ENCODE peak calls at places on chromosomes 1 and 21, in five cellular contexts. J is upper lobe of left lung, K is sigmoid colon, F is ovary, I is suprapubic skin. W is an unnamed sample. For H3K4me1, the result is how much of the 10 kb centered on the place peaks cover.

GRCh38 chr1:186374313-186375151 is 521 bp downstream of the TPR start:
- DNase-seq in J (no peak), K (no peak), F (no peak), I (no peak), W (no peak)

GRCh38 chr1:234825498-234826176 is 215.7 kb upstream of the IRF2BP2 start:
- DNase-seq in J (no peak), K (no peak), F (no peak), I (no peak), W (no peak)

GRCh38 chr1:162631546-162632233 is 574 bp upstream of the DDR2 start:
- DNase-seq in J (no peak), K (peak), F (peak), I (no peak), W (peak)

GRCh38 chr1:9235123-9235513 is 544 bp downstream of the H6PD start:
- DNase-seq in J (no peak), K (no peak), F (no peak), I (no peak), W (no peak)

GRCh38 chr1:149848340-149848771 is 51.0 kb upstream of the BOLA1 start:
- DNase-seq in J (no peak), K (no peak), F (no peak), I (no peak), W (no peak)

GRCh38 chr21:37496972-37497371 is 130.4 kb downstream of the DYRK1A start:
- DNase-seq in J (no peak), K (no peak), F (no peak), I (no peak), W (no peak)

GRCh38 chr1:11143401-11143800 is 43.7 kb upstream of the EXOSC10 start:
- DNase-seq in J (no peak), K (no peak), F (no peak), I (peak), W (no peak)

GRCh38 chr1:19432943-19433609 is 52.3 kb downstream of the CAPZB start:
- DNase-seq in J (no peak), K (peak), F (no peak), I (no peak), W (no peak)

GRCh38 chr1:2466834-2467554 is 9.1 kb upstream of the PLCH2 start:
- DNase-seq in J (no peak), K (no peak), F (no peak), I (no peak), W (no peak)

GRCh38 chr1:225449261-225449660 is 21.4 kb upstream of the LBR start:
- DNase-seq in J (no peak), K (peak), F (no peak), I (no peak), W (peak)

GRCh38 chr1:207833381-207833780 is 77.5 kb downstream of the CD34 start:
- DNase-seq in J (no peak), K (peak), F (no peak), I (peak), W (no peak)

GRCh38 chr1:6302568-6302967 is 41.7 kb upstream of the GPR153 start:
- DNase-seq in J (no peak), K (no peak), F (no peak), I (no peak), W (no peak)

GRCh38 chr1:17831619-17832018 is 76.5 kb downstream of the ACTL8 start:
- DNase-seq in J (no peak), K (no peak), F (no peak), I (peak), W (no peak)

GRCh38 chr21:34732388-34732821 is 63.6 kb downstream of the CLIC6 start:
- DNase-seq in J (no peak), K (no peak), F (no peak), I (no peak), W (no peak)

GRCh38 chr1:216562383-216562782 is 139.1 kb upstream of the USH2A start:
- DNase-seq in J (no peak), K (no peak), F (no peak), I (no peak), W (no peak)
- TF ChIP-seq CTCF in J (no peak), K (no peak), F (no peak), I (no peak), W (no peak)

GRCh38 chr1:32798679-32799416 is 18.3 kb downstream of the YARS1 start:
- DNase-seq in J (no peak), K (no peak), F (no peak), I (no peak), W (no peak)
- TF ChIP-seq EP300 in J (no peak), K (no peak), F (no peak), I (no peak), W (no peak)

GRCh38 chr21:45992311-45993209 is 11.0 kb downstream of the COL6A1 start:
- DNase-seq in J (peak), K (peak), F (peak), I (peak), W (peak)
- H3K4me1 ChIP-seq in J (under half), K (under half), F (under half), I (under half), W (under half)

DNA sequence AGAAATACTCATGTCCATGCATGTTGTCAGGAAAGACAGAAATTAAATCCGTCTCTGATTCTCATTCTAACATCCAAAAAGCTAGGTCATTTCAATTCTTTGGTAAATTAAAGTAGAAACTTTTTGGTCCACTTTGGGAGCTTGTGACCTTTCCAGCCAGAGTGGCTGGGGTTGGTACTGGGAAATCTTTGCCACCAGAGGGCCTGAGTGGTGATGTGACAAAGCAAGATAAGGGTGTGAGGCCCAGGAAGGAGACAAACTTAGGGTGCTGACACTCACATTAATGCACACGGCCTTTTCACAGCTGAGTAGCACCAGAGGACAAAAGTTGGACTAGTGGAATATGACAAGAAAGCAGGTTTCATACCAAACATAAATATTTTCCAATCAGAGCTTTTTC is 144.3 kb downstream of the DNM3 start:
- DNase-seq in J (no peak), K (no peak), F (no peak), I (no peak), W (no peak)
- TF ChIP-seq CTCF in J (no peak), K (no peak), F (no peak), I (no peak), W (no peak)

DNA sequence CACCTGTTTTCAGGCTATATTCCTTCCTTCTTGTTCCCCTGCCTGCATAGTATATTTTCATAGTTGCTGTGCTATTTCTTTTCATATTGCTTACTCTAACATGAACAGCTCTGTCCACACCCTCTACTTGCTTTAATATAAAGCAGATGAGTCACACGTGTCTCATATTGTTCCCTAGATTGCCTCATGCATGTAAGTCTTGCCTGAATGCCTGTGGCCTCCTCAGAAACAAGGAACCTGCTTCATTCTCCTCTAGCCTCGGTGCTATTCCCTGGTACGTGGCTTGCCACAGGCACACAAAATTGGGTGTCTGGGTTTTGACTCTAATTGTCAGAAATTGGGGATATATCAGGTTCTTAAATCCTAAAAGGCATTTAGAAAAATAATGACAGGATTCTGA is 16.5 kb upstream of the PKP1 start:
- DNase-seq in J (no peak), K (no peak), F (no peak), I (peak), W (no peak)
- TF ChIP-seq EP300 in J (no peak), K (no peak), F (no peak), I (no peak), W (no peak)

DNA sequence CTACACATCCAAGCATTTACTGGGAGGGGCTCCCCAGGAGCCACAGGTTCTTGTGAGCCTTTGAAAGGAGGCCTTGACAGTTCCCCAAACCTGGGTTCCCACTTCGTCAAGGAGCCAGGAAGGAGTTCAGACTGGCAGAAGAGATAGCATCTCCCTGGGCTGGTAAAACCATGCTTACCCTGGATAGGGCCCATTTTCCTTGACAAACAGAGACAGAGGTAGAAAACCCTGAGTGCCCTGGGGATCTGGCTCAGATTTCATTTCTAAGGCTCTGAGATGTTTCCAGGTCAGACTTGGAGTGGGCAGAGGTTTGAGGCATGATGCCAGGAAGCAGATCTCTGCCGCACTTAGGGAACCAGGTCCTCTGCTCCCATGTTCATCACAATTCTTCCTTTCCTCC is 2.7 kb downstream of the ETNK2 start:
- DNase-seq in J (no peak), K (no peak), F (no peak), I (no peak), W (no peak)
- H3K4me1 ChIP-seq in J (under half), K (under half), F (under half), I (half or more), W (under half)

DNA sequence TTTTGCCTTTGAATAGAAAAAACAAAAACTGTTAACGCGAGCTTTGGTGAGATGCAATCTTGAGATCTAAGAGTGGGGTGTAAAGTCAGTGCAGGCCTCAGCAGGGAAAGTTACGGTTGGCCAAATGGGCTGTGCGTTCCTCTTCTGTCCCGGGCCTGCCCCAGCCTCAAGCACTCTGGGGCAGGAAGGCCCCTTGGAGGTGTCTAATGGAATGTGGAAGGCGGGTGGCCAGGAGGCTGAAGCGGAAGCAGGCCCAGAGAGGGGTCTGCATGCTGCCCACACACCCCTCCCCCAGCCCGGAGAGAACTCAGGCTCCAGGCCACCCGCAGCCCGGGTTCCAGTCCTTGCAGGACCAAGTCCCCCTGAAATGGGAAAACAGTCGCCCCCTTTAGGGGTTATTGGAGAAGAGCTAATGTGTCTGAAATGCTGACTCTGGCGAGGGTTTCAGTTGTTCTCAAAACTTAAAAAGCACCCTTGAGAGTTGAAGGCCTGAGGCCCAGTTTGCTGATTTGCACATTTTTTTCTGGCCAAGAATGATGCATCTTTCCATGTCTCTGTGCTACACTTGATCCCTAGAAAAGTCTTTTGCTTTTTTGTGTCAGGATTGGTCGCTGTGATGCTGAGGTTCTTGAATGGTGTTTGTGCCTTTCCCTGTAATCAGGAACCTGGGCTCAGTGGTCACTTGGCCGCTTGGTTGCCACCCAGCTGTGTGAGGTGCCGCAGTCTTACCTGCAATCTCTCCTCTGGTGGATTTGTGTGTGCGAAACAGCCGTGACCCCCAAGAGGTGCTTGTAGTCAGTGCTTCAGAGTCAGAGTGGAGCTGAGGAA is 2.0 kb downstream of the COL18A1 start:
- DNase-seq in J (no peak), K (peak), F (peak), I (no peak), W (no peak)
- TF ChIP-seq CTCF in J (no peak), K (no peak), F (no peak), I (no peak), W (no peak)

DNA sequence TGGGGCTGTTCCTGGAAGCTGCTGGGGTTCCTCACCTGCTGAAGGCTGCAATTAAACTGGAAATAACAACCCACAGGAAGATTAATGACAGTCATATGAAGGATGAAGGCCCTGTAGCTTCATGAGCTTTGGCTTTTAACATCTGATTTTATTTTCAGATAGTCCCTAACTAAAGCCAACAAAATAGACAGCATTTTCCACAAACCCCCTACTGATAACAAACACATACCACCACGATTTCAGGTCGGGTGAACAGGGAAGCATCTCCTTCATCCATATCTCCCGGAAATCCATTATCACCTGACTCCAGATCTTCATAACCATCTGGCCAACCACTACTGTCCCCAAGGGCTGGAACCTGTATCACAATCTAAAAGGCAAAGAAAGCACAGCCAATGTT is 169.6 kb downstream of the TGFBR3 start:
- DNase-seq in J (no peak), K (no peak), F (no peak), I (no peak), W (no peak)
- TF ChIP-seq EP300 in J (no peak), K (no peak), F (no peak), I (no peak), W (no peak)

DNA sequence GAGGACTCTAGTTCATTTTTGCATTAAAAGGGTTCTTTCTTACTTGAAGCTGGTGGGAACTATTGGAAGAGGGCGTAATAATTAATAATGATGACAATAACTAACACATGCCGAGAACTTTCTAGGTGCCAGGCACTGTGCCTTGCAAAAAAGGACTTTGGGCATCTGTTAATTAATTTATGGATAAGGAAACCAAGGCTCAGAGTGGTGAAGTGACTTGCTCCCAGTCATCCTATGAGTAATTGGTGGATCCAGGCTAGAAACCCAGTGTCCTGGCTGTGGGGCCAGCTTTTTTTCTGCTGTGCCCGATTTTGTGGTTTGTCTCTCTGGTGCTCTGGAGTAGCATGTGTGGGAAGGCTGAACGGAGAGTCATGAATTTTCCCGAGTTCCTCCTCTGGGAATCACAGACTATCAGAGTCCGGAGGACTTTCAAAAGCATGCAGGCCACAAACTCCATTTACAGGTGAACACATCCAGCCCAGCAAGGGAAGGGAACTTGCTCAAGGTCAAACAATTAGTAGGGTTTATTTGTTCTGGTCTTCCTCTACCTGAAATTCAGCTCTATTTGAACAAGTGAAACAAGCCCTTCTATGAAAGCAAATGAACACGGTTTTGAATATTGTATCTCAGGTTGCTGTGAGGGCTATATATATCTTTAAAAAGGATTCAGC is 23.4 kb downstream of the ROR1 start:
- DNase-seq in J (no peak), K (no peak), F (no peak), I (no peak), W (no peak)
- H3K4me1 ChIP-seq in J (under half), K (under half), F (under half), I (under half), W (under half)